ENCODE peak calls at places on chromosomes 16 and 17, in eight cellular contexts. K, T, W, S, D, J, X and G are unnamed samples.

GRCh38 chr16:8194795-8195194 is 395.5 kb downstream of the TMEM114 start:
- DNase-seq in K (no peak), T (peak), W (peak), S (peak), D (no peak), J (peak), X (no peak), G (no peak)

GRCh38 chr16:87329436-87330256 is 12.5 kb upstream of the C16orf95 start:
- DNase-seq in K (no peak), T (no peak), W (no peak), S (no peak), D (no peak), J (no peak), X (no peak), G (no peak)

GRCh38 chr17:10135539-10136257 is 62.7 kb downstream of the GAS7 start:
- DNase-seq in K (no peak), T (peak), W (no peak), S (no peak), D (no peak), J (no peak), X (no peak), G (peak)

GRCh38 chr16:9402293-9402865 is 310.9 kb downstream of the HAPSTR1 start:
- DNase-seq in K (no peak), T (no peak), W (no peak), S (no peak), D (no peak), J (no peak), X (no peak), G (no peak)

GRCh38 chr17:40303706-40304450 is 5.1 kb upstream of the RARA start:
- DNase-seq in K (no peak), T (no peak), W (peak), S (no peak), D (no peak), J (no peak), X (no peak), G (no peak)

GRCh38 chr16:84839054-84839453 is 19.3 kb downstream of the CRISPLD2 start:
- DNase-seq in K (peak), T (no peak), W (peak), S (no peak), D (no peak), J (no peak), X (no peak), G (no peak)

GRCh38 chr17:41522301-41523224 is 3.9 kb upstream of the KRT15 start:
- DNase-seq in K (peak), T (no peak), W (no peak), S (peak), D (no peak), J (no peak), X (no peak), G (no peak)

GRCh38 chr16:81831722-81832126 is 52.6 kb downstream of the PLCG2 start:
- DNase-seq in K (no peak), T (no peak), W (no peak), S (peak), D (no peak), J (no peak), X (no peak), G (peak)

GRCh38 chr16:1381655-1382406 is 30.1 kb downstream of the GNPTG start:
- DNase-seq in K (no peak), T (no peak), W (no peak), S (no peak), D (no peak), J (no peak), X (no peak), G (no peak)

GRCh38 chr16:77868478-77868877 is 80.1 kb downstream of the VAT1L start:
- DNase-seq in K (no peak), T (no peak), W (no peak), S (no peak), D (no peak), J (no peak), X (no peak), G (no peak)

GRCh38 chr17:59706900-59707181 is 389 bp downstream of the PTRH2 start:
- DNase-seq in K (no peak), T (no peak), W (no peak), S (no peak), D (no peak), J (no peak), X (no peak), G (no peak)

GRCh38 chr17:67544364-67544763 is 167.3 kb downstream of the PITPNC1 start:
- DNase-seq in K (no peak), T (no peak), W (no peak), S (no peak), D (no peak), J (no peak), X (no peak), G (no peak)

GRCh38 chr16:7268182-7268581 is 64.5 kb upstream of the RBFOX1 start:
- DNase-seq in K (no peak), T (peak), W (peak), S (peak), D (peak), J (peak), X (peak), G (no peak)

GRCh38 chr16:920722-921121 is 50.1 kb downstream of the LMF1 start:
- DNase-seq in K (no peak), T (no peak), W (no peak), S (no peak), D (no peak), J (no peak), X (no peak), G (no peak)

GRCh38 chr16:77711775-77712174 is 10.5 kb upstream of the NUDT7 start:
- DNase-seq in K (no peak), T (no peak), W (no peak), S (no peak), D (no peak), J (no peak), X (peak), G (no peak)

GRCh38 chr16:89618114-89618999 is 4.9 kb downstream of the DPEP1 start:
- DNase-seq in K (no peak), T (peak), W (no peak), S (no peak), D (no peak), J (no peak), X (no peak), G (no peak)

GRCh38 chr16:87963400-87963799 is 12.2 kb downstream of the BANP start:
- DNase-seq in K (no peak), T (no peak), W (no peak), S (no peak), D (no peak), J (no peak), X (no peak), G (no peak)

GRCh38 chr16:47139561-47140185 is 4.1 kb downstream of the NETO2 start:
- DNase-seq in K (no peak), T (no peak), W (no peak), S (no peak), D (no peak), J (no peak), X (no peak), G (no peak)

GRCh38 chr17:2905697-2906595 is 109.7 kb downstream of the RAP1GAP2 start:
- DNase-seq in K (no peak), T (no peak), W (peak), S (no peak), D (no peak), J (no peak), X (no peak), G (no peak)

GRCh38 chr17:65841116-65841515 is 279.7 kb upstream of the AXIN2 start:
- DNase-seq in K (no peak), T (no peak), W (no peak), S (no peak), D (no peak), J (no peak), X (no peak), G (no peak)

GRCh38 chr16:89037261-89038152 is 56.1 kb upstream of the ACSF3 start:
- DNase-seq in K (no peak), T (peak), W (no peak), S (peak), D (no peak), J (peak), X (no peak), G (no peak)

GRCh38 chr16:88050952-88051660 is 99.9 kb downstream of the BANP start:
- DNase-seq in K (no peak), T (no peak), W (no peak), S (no peak), D (no peak), J (no peak), X (no peak), G (no peak)

GRCh38 chr16:19356024-19356952 is 61.4 kb upstream of the TMC5 start:
- DNase-seq in K (no peak), T (no peak), W (no peak), S (no peak), D (no peak), J (no peak), X (no peak), G (no peak)

GRCh38 chr16:19106625-19107020 is 7.1 kb upstream of the ITPRIPL2 start:
- DNase-seq in K (no peak), T (no peak), W (no peak), S (no peak), D (no peak), J (no peak), X (no peak), G (no peak)

GRCh38 chr16:88290850-88291830 is 91.6 kb upstream of the ZNF469 start:
- DNase-seq in K (no peak), T (no peak), W (peak), S (no peak), D (no peak), J (no peak), X (no peak), G (no peak)

GRCh38 chr16:3861808-3862451 is 18.6 kb downstream of the CREBBP start:
- DNase-seq in K (no peak), T (no peak), W (no peak), S (no peak), D (no peak), J (peak), X (no peak), G (peak)

GRCh38 chr16:4591706-4592470 is 22.8 kb downstream of the UBALD1 start:
- DNase-seq in K (no peak), T (no peak), W (peak), S (no peak), D (no peak), J (no peak), X (no peak), G (no peak)

GRCh38 chr17:12140685-12141084 is 120.0 kb downstream of the MAP2K4 start:
- DNase-seq in K (no peak), T (no peak), W (no peak), S (no peak), D (no peak), J (no peak), X (no peak), G (no peak)

GRCh38 chr17:6914711-6915110 is 81.1 kb upstream of the ALOX12 start:
- DNase-seq in K (no peak), T (no peak), W (no peak), S (no peak), D (no peak), J (peak), X (no peak), G (peak)

GRCh38 chr16:74035816-74036215 is 260.8 kb upstream of the PSMD7 start:
- DNase-seq in K (peak), T (peak), W (peak), S (peak), D (no peak), J (peak), X (peak), G (peak)

GRCh38 chr17:80877829-80878303 is 113.8 kb upstream of the CHMP6 start:
- DNase-seq in K (no peak), T (no peak), W (no peak), S (no peak), D (no peak), J (no peak), X (no peak), G (no peak)

GRCh38 chr16:722835-723633 is 2.1 kb downstream of the ANTKMT start:
- DNase-seq in K (no peak), T (no peak), W (no peak), S (no peak), D (no peak), J (peak), X (no peak), G (no peak)

DNA sequence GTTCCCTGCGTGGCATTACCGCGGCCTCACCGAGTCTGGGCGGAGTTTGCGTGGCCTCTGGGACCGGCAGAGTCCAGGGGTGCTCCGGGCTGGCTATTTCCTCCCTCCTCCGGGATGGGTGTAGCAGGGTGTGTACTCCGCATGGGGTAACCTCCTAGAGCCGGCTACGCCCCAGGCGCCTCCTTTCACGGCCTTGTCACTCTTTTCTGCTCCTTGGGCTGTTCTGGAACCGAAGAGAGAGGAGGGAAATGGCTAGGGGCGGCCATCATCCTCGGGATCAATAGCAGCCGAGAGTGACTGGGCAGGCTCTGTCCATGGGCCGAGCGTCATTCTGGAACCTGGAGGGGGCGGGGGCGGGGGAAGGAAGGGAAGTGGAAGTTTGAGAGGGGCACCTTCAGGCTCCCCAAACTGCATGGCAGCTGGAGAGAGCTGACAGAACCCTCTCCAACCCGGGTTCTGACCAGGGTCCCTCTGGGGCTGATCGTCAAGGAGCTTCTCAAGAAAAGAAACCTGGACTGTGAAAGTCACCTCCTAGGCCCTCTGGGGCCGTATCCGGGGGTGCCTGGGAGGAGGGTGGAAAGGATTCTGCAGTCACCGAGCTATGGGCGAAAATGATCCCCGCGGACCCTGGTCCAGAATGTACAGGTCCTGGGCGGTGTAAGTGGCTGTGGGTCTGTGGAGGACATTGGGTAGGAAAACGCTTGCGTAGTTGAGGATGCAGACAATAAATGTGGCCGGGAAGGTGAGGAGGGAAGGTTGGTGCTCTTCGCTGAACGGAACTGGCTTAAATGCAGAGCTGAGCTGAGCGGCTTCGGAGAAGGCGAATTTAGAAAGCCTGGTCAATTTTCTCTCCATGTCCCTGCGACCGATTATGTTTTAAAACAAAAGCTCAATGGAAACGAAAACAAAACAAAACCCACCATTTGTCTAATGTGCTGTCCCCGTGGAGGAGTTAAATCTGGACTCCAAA is 3.8 kb upstream of the LHX1 start:
- DNase-seq in K (no peak), T (no peak), W (peak), S (peak), D (no peak), J (no peak), X (no peak), G (no peak)
- TF ChIP-seq REST in K (no peak), T (no peak), W (no peak), S (no peak), D (no peak), J (no peak), X (no peak), G (no peak)

GRCh38 chr16:50778284-50779163 is 36.6 kb downstream of the CYLD start:
- DNase-seq in K (no peak), T (no peak), W (no peak), S (no peak), D (no peak), J (no peak), X (no peak), G (no peak)

GRCh38 chr16:50781518-50781917 is 39.6 kb downstream of the CYLD start:
- DNase-seq in K (no peak), T (no peak), W (no peak), S (no peak), D (no peak), J (no peak), X (no peak), G (no peak)

GRCh38 chr16:50776042-50776441 is 34.2 kb downstream of the CYLD start:
- DNase-seq in K (no peak), T (no peak), W (no peak), S (no peak), D (no peak), J (no peak), X (no peak), G (no peak)

DNA sequence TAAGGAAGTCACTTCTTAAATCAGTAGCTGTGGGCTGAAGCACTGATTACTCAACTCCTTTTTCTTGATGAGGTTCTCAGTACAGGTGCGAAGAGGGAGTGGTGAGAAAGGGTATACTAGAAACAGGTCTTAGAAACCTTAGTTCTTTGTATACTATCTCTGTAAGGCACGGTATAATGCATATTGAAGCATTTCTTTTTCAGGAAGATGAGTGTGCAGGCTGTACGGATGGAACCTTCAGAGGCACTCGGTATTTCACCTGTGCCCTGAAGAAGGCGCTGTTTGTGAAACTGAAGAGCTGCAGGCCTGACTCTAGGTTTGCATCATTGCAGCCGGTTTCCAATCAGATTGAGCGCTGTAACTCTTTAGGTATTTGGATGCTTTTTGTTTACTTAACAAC is 39.2 kb downstream of the CYLD start:
- DNase-seq in K (no peak), T (peak), W (no peak), S (peak), D (no peak), J (no peak), X (no peak), G (no peak)
- TF ChIP-seq REST in K (no peak), T (no peak), W (no peak), S (no peak), D (no peak), J (no peak), X (no peak), G (no peak)

GRCh38 chr17:77319211-77320031 is 178.7 kb downstream of the SEC14L1 start:
- DNase-seq in K (peak), T (peak), W (peak), S (peak), D (no peak), J (peak), X (no peak), G (peak)
- TF ChIP-seq REST in K (no peak), T (peak), W (peak), S (no peak), D (no peak), J (no peak), X (no peak), G (peak)

DNA sequence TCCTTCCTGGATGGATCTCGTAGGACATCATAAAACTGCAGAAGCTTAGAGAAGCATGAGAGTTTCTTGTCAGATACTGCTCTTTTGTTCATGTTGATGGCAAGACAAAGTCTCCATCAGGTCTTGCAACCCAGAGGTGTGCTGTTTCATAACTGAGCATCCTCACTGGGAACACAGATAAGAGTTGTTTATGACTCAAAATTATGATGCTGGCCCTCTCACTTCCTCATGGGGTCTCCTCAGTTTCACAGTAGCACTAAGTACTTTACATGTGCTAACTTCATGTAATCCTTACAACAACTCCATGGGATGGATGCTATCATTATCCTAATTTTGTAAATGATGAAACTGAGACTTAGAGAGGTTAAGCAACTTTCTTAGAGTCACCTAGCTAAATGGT is 14.4 kb downstream of the SCPEP1 start:
- DNase-seq in K (no peak), T (no peak), W (no peak), S (no peak), D (no peak), J (no peak), X (no peak), G (no peak)
- TF ChIP-seq REST in K (no peak), T (no peak), W (no peak), S (no peak), D (no peak), J (no peak), X (no peak), G (no peak)

DNA sequence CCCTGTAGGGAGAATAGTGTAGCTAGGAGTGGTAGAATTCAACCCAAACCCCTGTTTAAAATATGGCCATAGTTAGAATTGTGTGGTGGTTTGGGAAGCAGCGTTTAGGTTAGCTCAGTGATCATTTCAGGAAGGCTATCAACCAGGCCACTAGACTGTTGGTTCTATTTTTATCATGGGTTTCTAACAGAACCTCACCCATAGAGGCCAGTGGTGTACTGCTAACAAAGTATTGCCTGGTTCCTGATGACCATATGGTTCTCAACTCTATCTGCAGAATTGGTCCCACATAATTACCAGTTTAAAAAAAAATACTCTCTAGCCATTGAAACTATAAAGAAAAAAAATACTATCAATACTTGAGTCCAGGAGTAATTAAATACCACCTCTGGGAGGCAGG is 70.5 kb upstream of the RASL10B start:
- DNase-seq in K (no peak), T (no peak), W (no peak), S (no peak), D (no peak), J (no peak), X (no peak), G (no peak)
- TF ChIP-seq REST in K (no peak), T (no peak), W (no peak), S (no peak), D (no peak), J (no peak), X (no peak), G (no peak)